ENCODE peak calls at places on chromosomes 2 and 18, in four cellular contexts. One of them, this sample, is unnamed.

GRCh38 chr2:157181234-157181633 is 76.3 kb upstream of the GALNT5 start:
- DNase-seq in CD8-positive, alpha-beta memory T cell: no peak
- DNase-seq in thoracic aorta: no peak
- DNase-seq in Peyer's patch: no peak
- DNase-seq in this sample: peak; percentile 32

GRCh38 chr18:44079602-44080001 is 601.1 kb upstream of the SETBP1 start:
- DNase-seq in CD8-positive, alpha-beta memory T cell: no peak
- DNase-seq in thoracic aorta: no peak
- DNase-seq in Peyer's patch: no peak
- DNase-seq in this sample: peak; percentile 77

GRCh38 chr2:36530178-36530982 is 67.6 kb downstream of the FEZ2 start:
- DNase-seq in CD8-positive, alpha-beta memory T cell: no peak
- DNase-seq in thoracic aorta: no peak
- DNase-seq in Peyer's patch: no peak
- DNase-seq in this sample: peak; percentile 79

GRCh38 chr2:44285237-44285636 is 10.0 kb downstream of the SLC3A1 start:
- DNase-seq in CD8-positive, alpha-beta memory T cell: no peak
- DNase-seq in thoracic aorta: no peak
- DNase-seq in Peyer's patch: no peak
- DNase-seq in this sample: peak; percentile 31

GRCh38 chr2:192023006-192023405 is 171.7 kb downstream of the TMEFF2 start:
- DNase-seq in CD8-positive, alpha-beta memory T cell: no peak
- DNase-seq in thoracic aorta: no peak
- DNase-seq in Peyer's patch: no peak
- DNase-seq in this sample: no peak

GRCh38 chr2:232532406-232532805 is 6.4 kb downstream of the CHRND start:
- DNase-seq in CD8-positive, alpha-beta memory T cell: no peak
- DNase-seq in thoracic aorta: no peak
- DNase-seq in Peyer's patch: peak; percentile 26
- DNase-seq in this sample: no peak

GRCh38 chr2:45253151-45253550 is 243.9 kb upstream of the SIX2 start:
- DNase-seq in CD8-positive, alpha-beta memory T cell: no peak
- DNase-seq in thoracic aorta: no peak
- DNase-seq in Peyer's patch: no peak
- DNase-seq in this sample: peak; percentile 45

GRCh38 chr18:31741096-31741735 is 19.5 kb downstream of the SLC25A52 start:
- DNase-seq in CD8-positive, alpha-beta memory T cell: peak; percentile 24
- DNase-seq in thoracic aorta: peak; percentile 17
- DNase-seq in Peyer's patch: no peak
- DNase-seq in this sample: peak; percentile 54

GRCh38 chr2:44972771-44973535 is 31.5 kb downstream of the SIX3 start:
- DNase-seq in CD8-positive, alpha-beta memory T cell: no peak
- DNase-seq in thoracic aorta: no peak
- DNase-seq in Peyer's patch: no peak
- DNase-seq in this sample: no peak

GRCh38 chr2:54763636-54764291 is 40.3 kb downstream of the EML6 start:
- DNase-seq in CD8-positive, alpha-beta memory T cell: no peak
- DNase-seq in thoracic aorta: no peak
- DNase-seq in Peyer's patch: no peak
- DNase-seq in this sample: no peak

GRCh38 chr2:175880-176800 is 87.7 kb downstream of the SH3YL1 start:
- DNase-seq in CD8-positive, alpha-beta memory T cell: peak; percentile 34
- DNase-seq in thoracic aorta: no peak
- DNase-seq in Peyer's patch: no peak
- DNase-seq in this sample: peak; percentile 37

GRCh38 chr2:44304258-44304657 is 29.0 kb downstream of the SLC3A1 start:
- DNase-seq in CD8-positive, alpha-beta memory T cell: no peak
- DNase-seq in thoracic aorta: no peak
- DNase-seq in Peyer's patch: no peak
- DNase-seq in this sample: no peak

GRCh38 chr2:148829618-148830017 is 45.4 kb upstream of the KIF5C start:
- DNase-seq in CD8-positive, alpha-beta memory T cell: no peak
- DNase-seq in thoracic aorta: no peak
- DNase-seq in Peyer's patch: no peak
- DNase-seq in this sample: no peak

GRCh38 chr2:172215936-172216335 is 113.2 kb upstream of the DLX2 start:
- DNase-seq in CD8-positive, alpha-beta memory T cell: no peak
- DNase-seq in thoracic aorta: no peak
- DNase-seq in Peyer's patch: no peak
- DNase-seq in this sample: no peak

GRCh38 chr2:171146633-171147032 is 14.1 kb downstream of the TLK1 start:
- DNase-seq in CD8-positive, alpha-beta memory T cell: no peak
- DNase-seq in thoracic aorta: no peak
- DNase-seq in Peyer's patch: no peak
- DNase-seq in this sample: no peak

GRCh38 chr2:238143239-238143951 is 4.9 kb downstream of the KLHL30 start:
- DNase-seq in CD8-positive, alpha-beta memory T cell: no peak
- DNase-seq in thoracic aorta: no peak
- DNase-seq in Peyer's patch: no peak
- DNase-seq in this sample: peak; percentile 33

GRCh38 chr2:2590796-2591541 is 259.9 kb upstream of the MYT1L start:
- DNase-seq in CD8-positive, alpha-beta memory T cell: no peak
- DNase-seq in thoracic aorta: no peak
- DNase-seq in Peyer's patch: no peak
- DNase-seq in this sample: no peak

GRCh38 chr2:235516257-235516656 is 22.4 kb downstream of the AGAP1 start:
- DNase-seq in CD8-positive, alpha-beta memory T cell: no peak
- DNase-seq in thoracic aorta: no peak
- DNase-seq in Peyer's patch: no peak
- DNase-seq in this sample: no peak

GRCh38 chr2:102070058-102070642 is 72.4 kb upstream of the IL1R1 start:
- DNase-seq in CD8-positive, alpha-beta memory T cell: no peak
- DNase-seq in thoracic aorta: peak; percentile 78
- DNase-seq in Peyer's patch: no peak
- DNase-seq in this sample: peak; percentile 94

DNA sequence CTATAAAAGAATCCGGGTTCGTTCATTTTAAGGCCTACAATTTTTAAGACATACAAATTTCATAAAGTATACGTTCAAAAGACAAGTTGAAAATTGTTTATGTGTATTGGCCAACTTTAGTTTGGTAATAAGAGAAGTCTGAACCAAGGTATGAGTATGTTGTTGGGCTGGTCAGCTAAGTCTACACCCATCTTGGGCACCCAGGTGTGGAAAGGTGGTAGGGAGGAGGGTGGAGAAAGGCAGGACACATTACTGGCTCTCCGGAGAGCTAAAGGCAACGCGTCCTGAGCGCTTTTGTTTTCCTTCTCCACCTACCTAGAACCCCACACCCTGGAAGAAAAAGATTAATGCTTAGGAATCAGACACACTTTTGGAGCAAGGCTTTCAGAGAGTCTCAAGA is 899 bp upstream of the PELI1 start:
- DNase-seq in CD8-positive, alpha-beta memory T cell: no peak
- DNase-seq in thoracic aorta: no peak
- DNase-seq in Peyer's patch: no peak
- DNase-seq in this sample: no peak
- H3K4me3 ChIP-seq in CD8-positive, alpha-beta memory T cell: no peak overlapping the region
- H3K4me3 ChIP-seq in thoracic aorta: no peak overlapping the region
- H3K4me3 ChIP-seq in Peyer's patch: no peak overlapping the region
- H3K4me3 ChIP-seq in this sample: no peak overlapping the region

GRCh38 chr2:70888925-70889715 is 46.6 kb upstream of the ATP6V1B1 start:
- DNase-seq in CD8-positive, alpha-beta memory T cell: no peak
- DNase-seq in thoracic aorta: no peak
- DNase-seq in Peyer's patch: no peak
- DNase-seq in this sample: no peak

GRCh38 chr2:70887550-70888229 is 48.0 kb upstream of the ATP6V1B1 start:
- DNase-seq in CD8-positive, alpha-beta memory T cell: peak; percentile 25
- DNase-seq in thoracic aorta: no peak
- DNase-seq in Peyer's patch: no peak
- DNase-seq in this sample: no peak

GRCh38 chr2:70886541-70886987 is 49.1 kb upstream of the ATP6V1B1 start:
- DNase-seq in CD8-positive, alpha-beta memory T cell: no peak
- DNase-seq in thoracic aorta: no peak
- DNase-seq in Peyer's patch: no peak
- DNase-seq in this sample: no peak

GRCh38 chr2:70888389-70888924 is 47.2 kb upstream of the ATP6V1B1 start:
- DNase-seq in CD8-positive, alpha-beta memory T cell: no peak
- DNase-seq in thoracic aorta: no peak
- DNase-seq in Peyer's patch: no peak
- DNase-seq in this sample: no peak

DNA sequence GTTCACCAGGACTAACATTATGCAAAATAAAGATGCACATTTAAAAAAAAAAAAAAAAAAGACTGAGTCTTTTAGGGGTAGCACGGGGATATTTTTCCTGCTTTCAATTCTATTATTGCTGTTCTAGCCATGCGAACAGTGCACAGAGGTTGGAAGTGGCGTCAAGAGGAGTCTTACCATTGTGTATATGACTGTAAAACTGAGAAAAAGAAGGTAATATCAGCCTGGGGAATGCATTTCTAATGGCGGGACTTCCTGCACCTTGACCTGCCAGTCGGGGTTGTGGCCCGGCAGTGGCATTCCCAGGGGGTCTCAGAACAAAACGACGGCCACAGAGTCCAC is 48.5 kb upstream of the ATP6V1B1 start:
- DNase-seq in CD8-positive, alpha-beta memory T cell: no peak
- DNase-seq in thoracic aorta: no peak
- DNase-seq in Peyer's patch: no peak
- DNase-seq in this sample: no peak
- H3K4me3 ChIP-seq in CD8-positive, alpha-beta memory T cell: no peak overlapping the region
- H3K4me3 ChIP-seq in thoracic aorta: peak overlapping the region; percentile 74
- H3K4me3 ChIP-seq in Peyer's patch: peak overlapping the region; percentile 24
- H3K4me3 ChIP-seq in this sample: peak overlapping the region; percentile 20

DNA sequence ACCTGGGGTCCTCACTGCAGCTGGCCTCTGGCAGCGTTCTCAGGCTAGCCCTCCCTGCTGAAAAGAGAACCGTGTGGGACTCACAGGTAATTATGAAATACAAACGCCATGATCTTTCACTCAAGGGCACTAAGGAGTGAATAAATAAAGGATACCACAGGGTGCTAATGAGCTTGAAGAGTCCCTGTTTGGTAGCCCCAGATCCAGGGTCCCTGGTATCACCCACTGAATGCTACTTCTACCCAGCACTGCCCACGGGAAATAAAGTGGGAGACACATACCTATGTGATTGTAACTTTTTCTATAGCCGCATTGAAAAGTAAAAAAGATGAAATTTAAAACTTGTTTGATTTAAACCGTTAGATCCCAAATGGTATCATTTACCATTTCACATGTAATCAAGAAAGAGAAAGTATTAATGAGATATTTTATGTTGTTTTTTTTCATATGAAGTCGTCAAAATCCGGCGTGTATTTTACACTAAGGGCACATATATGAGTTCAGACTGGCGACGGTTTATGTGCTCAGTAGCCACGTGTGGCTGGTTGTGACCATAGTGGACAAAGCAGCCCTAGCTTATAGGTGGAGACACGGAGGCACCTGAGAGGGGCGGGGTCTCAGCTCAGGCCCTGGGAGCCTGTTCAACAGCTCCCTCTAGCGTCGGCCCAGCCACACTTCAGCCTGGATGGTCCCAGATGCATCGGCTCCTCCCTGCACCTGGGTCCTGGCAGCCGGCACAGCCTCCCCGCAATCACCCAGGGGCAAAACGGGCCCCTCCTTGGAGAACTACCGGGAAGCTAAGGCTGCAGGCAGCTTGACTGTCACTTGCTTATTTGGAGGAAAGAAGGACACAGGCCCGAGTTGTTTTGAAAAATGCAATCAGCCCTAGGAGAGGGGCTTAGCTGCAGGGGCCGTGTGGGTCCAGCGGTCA is 39.2 kb downstream of the ODC1 start:
- DNase-seq in CD8-positive, alpha-beta memory T cell: peak; percentile 73
- DNase-seq in thoracic aorta: no peak
- DNase-seq in Peyer's patch: peak; percentile 89
- DNase-seq in this sample: peak; percentile 63
- H3K4me3 ChIP-seq in CD8-positive, alpha-beta memory T cell: peak overlapping the region; percentile 29
- H3K4me3 ChIP-seq in thoracic aorta: peak overlapping the region; percentile 33
- H3K4me3 ChIP-seq in Peyer's patch: no peak overlapping the region
- H3K4me3 ChIP-seq in this sample: no peak overlapping the region

GRCh38 chr18:22465859-22466602 is 48.3 kb upstream of the CTAGE1 start:
- DNase-seq in CD8-positive, alpha-beta memory T cell: peak; percentile 12
- DNase-seq in thoracic aorta: peak; percentile 48
- DNase-seq in Peyer's patch: no peak
- DNase-seq in this sample: peak; percentile 96
- H3K4me3 ChIP-seq in CD8-positive, alpha-beta memory T cell: no peak overlapping the region
- H3K4me3 ChIP-seq in thoracic aorta: peak overlapping the region; percentile 16
- H3K4me3 ChIP-seq in Peyer's patch: no peak overlapping the region
- H3K4me3 ChIP-seq in this sample: no peak overlapping the region

DNA sequence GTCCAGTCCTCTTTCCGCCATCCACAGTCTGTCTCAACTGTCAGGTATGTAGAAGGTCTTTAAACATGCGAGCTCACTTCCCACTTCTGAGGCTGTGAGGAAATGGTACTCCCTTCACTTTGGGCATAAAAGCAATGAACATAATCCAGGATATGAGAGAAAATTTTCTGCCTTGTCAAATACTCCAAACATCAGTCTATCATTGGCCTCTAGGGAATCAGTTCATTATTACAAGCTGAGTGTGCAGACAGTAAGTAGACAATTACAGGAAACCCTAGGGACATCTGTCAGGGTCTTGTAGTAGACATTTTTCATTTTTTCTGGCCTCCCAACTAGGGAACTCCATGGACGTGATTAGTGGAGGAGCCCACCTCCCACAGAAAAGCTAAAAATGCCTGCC is 13.6 kb upstream of the APCDD1 start:
- DNase-seq in CD8-positive, alpha-beta memory T cell: no peak
- DNase-seq in thoracic aorta: no peak
- DNase-seq in Peyer's patch: no peak
- DNase-seq in this sample: no peak
- H3K4me3 ChIP-seq in CD8-positive, alpha-beta memory T cell: no peak overlapping the region
- H3K4me3 ChIP-seq in thoracic aorta: no peak overlapping the region
- H3K4me3 ChIP-seq in Peyer's patch: no peak overlapping the region
- H3K4me3 ChIP-seq in this sample: no peak overlapping the region

GRCh38 chr18:48942554-48943261 is 8.1 kb downstream of the SMAD7 start:
- DNase-seq in CD8-positive, alpha-beta memory T cell: no peak
- DNase-seq in thoracic aorta: no peak
- DNase-seq in Peyer's patch: no peak
- DNase-seq in this sample: peak; percentile 93

GRCh38 chr18:48943333-48943732 is 7.4 kb downstream of the SMAD7 start:
- DNase-seq in CD8-positive, alpha-beta memory T cell: no peak
- DNase-seq in thoracic aorta: no peak
- DNase-seq in Peyer's patch: no peak
- DNase-seq in this sample: no peak

GRCh38 chr18:48942086-48942485 is 8.7 kb downstream of the SMAD7 start:
- DNase-seq in CD8-positive, alpha-beta memory T cell: no peak
- DNase-seq in thoracic aorta: no peak
- DNase-seq in Peyer's patch: no peak
- DNase-seq in this sample: no peak

GRCh38 chr18:48940854-48941531 is 9.8 kb downstream of the SMAD7 start:
- DNase-seq in CD8-positive, alpha-beta memory T cell: peak; percentile 88
- DNase-seq in thoracic aorta: no peak
- DNase-seq in Peyer's patch: no peak
- DNase-seq in this sample: no peak

DNA sequence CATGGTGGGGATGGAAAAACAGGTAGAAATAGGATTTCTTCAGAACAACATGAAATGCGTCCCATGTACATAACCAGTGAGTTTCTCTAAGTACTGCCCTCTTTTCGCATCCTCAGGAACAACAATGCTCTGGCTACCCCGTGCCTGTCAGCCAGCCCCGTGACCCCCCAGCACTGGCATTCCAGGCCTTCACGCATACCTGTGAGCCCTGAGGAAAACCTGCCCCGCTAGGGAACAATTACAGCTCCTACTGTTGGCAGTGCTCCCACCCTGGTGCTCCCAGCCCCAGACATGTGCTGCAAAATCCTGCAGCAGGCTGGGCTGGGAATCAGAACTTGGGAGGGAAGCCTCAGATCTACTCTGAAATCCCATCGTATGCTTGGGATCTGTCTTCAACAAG is 9.1 kb downstream of the SMAD7 start:
- DNase-seq in CD8-positive, alpha-beta memory T cell: no peak
- DNase-seq in thoracic aorta: no peak
- DNase-seq in Peyer's patch: no peak
- DNase-seq in this sample: no peak
- H3K4me3 ChIP-seq in CD8-positive, alpha-beta memory T cell: peak overlapping the region; percentile 54
- H3K4me3 ChIP-seq in thoracic aorta: peak overlapping the region; percentile 96
- H3K4me3 ChIP-seq in Peyer's patch: no peak overlapping the region
- H3K4me3 ChIP-seq in this sample: no peak overlapping the region